ENCODE peak calls at places on chromosomes 11 and 22, in four cellular contexts. D is T-cell, P is NCI-H510A treated with DMSO at 0.1 percent for 48 hours, F is uterus. Q is an unnamed sample.

GRCh38 chr11:88324562-88325345 is 12.8 kb downstream of the CTSC start:
- DNase-seq in D (no peak), P (no peak), F (no peak), Q (no peak)

GRCh38 chr11:128448981-128449713 is 138.2 kb downstream of the ETS1 start:
- DNase-seq in D (no peak), P (no peak), F (no peak), Q (no peak)

GRCh38 chr11:85889676-85890579 is 34.7 kb downstream of the CCDC83 start:
- DNase-seq in D (no peak), P (no peak), F (peak), Q (no peak)

GRCh38 chr11:121297872-121298271 is 5.3 kb downstream of the SC5D start:
- DNase-seq in D (no peak), P (no peak), F (no peak), Q (no peak)

GRCh38 chr22:45263790-45264269 is 20.9 kb upstream of the UPK3A start:
- DNase-seq in D (no peak), P (peak), F (peak), Q (no peak)

GRCh38 chr11:57288771-57289579 is 35.8 kb downstream of the TNKS1BP1 start:
- DNase-seq in D (no peak), P (peak), F (no peak), Q (peak)

GRCh38 chr22:44158766-44159165 is 22.0 kb upstream of the PARVG start:
- DNase-seq in D (no peak), P (no peak), F (no peak), Q (no peak)

GRCh38 chr11:64245401-64245796 is 1.3 kb downstream of the PPP1R14B start:
- DNase-seq in D (peak), P (no peak), F (peak), Q (peak)

GRCh38 chr11:108959124-108959761 is 294.4 kb downstream of the DDX10 start:
- DNase-seq in D (no peak), P (no peak), F (no peak), Q (no peak)

GRCh38 chr22:48489551-48490512 is 1337.8 kb downstream of the BRD1 start:
- DNase-seq in D (no peak), P (no peak), F (peak), Q (no peak)

GRCh38 chr22:30855266-30855665 is 113.3 kb downstream of the MORC2 start:
- DNase-seq in D (no peak), P (no peak), F (no peak), Q (no peak)

GRCh38 chr11:104127828-104128227 is 36.1 kb downstream of the PDGFD start:
- DNase-seq in D (no peak), P (no peak), F (no peak), Q (no peak)

GRCh38 chr11:120146413-120147093 is 8.6 kb upstream of the TRIM29 start:
- DNase-seq in D (no peak), P (no peak), F (no peak), Q (no peak)

GRCh38 chr11:118435233-118435892 is 929 bp upstream of the KMT2A start:
- DNase-seq in D (peak), P (peak), F (peak), Q (peak)

GRCh38 chr11:85787168-85787567 is 23.8 kb downstream of the SYTL2 start:
- DNase-seq in D (no peak), P (no peak), F (no peak), Q (no peak)

GRCh38 chr11:30346068-30346688 is 23.3 kb downstream of the ARL14EP start:
- DNase-seq in D (no peak), P (peak), F (no peak), Q (peak)

GRCh38 chr11:5004429-5005274 is 10.0 kb downstream of the OR51L1 start:
- DNase-seq in D (no peak), P (peak), F (no peak), Q (peak)

GRCh38 chr11:11446562-11446961 is 93.5 kb upstream of the CSNK2A3 start:
- DNase-seq in D (no peak), P (no peak), F (no peak), Q (no peak)

GRCh38 chr11:6418958-6419611 is at the start of gene APBB1:
- DNase-seq in D (peak), P (peak), F (peak), Q (peak)

GRCh38 chr11:43053638-43054412 is 258.0 kb upstream of the API5 start:
- DNase-seq in D (no peak), P (no peak), F (no peak), Q (no peak)

GRCh38 chr11:104891135-104891534 is 7.1 kb downstream of the CASP12 start:
- DNase-seq in D (no peak), P (no peak), F (no peak), Q (no peak)

GRCh38 chr22:27578937-27579617 is 222.5 kb downstream of the MN1 start:
- DNase-seq in D (no peak), P (no peak), F (no peak), Q (no peak)

GRCh38 chr11:73288197-73288872 is 16.2 kb downstream of the P2RY6 start:
- DNase-seq in D (no peak), P (no peak), F (no peak), Q (no peak)

GRCh38 chr11:19352736-19353110 is 112.0 kb upstream of the E2F8 start:
- DNase-seq in D (no peak), P (no peak), F (no peak), Q (no peak)

GRCh38 chr11:41848349-41848748 is 388.9 kb upstream of the LRRC4C start:
- DNase-seq in D (no peak), P (no peak), F (no peak), Q (no peak)

Q was measured in NCI-H2029.